ENCODE peak calls at places on chromosomes 4 and X, in six cellular contexts. One of them, this sample, is unnamed.

GRCh38 chr4:68535976-68536375 is 40.1 kb downstream of the UGT2B17 start:
- DNase-seq in kidney epithelial cell: no peak
- DNase-seq in psoas muscle: no peak
- DNase-seq in fibroblast of pulmonary artery: no peak
- DNase-seq in epithelial cell of esophagus: no peak
- DNase-seq in GM23338: no peak
- DNase-seq in this sample: no peak

GRCh38 chrX:71563921-71564320 is 14.3 kb upstream of the GCNA start:
- DNase-seq in kidney epithelial cell: no peak
- DNase-seq in psoas muscle: no peak
- DNase-seq in fibroblast of pulmonary artery: no peak
- DNase-seq in epithelial cell of esophagus: no peak
- DNase-seq in GM23338: no peak
- DNase-seq in this sample: no peak

GRCh38 chr4:26746742-26747351 is 113.8 kb upstream of the STIM2 start:
- DNase-seq in kidney epithelial cell: no peak
- DNase-seq in psoas muscle: no peak
- DNase-seq in fibroblast of pulmonary artery: no peak
- DNase-seq in epithelial cell of esophagus: peak
- DNase-seq in GM23338: no peak
- DNase-seq in this sample: no peak

GRCh38 chr4:45438047-45438446 is 685.8 kb downstream of the GABRG1 start:
- DNase-seq in kidney epithelial cell: no peak
- DNase-seq in psoas muscle: no peak
- DNase-seq in fibroblast of pulmonary artery: no peak
- DNase-seq in epithelial cell of esophagus: peak
- DNase-seq in GM23338: no peak
- DNase-seq in this sample: no peak

GRCh38 chr4:160353548-160353947 is 1250.7 kb downstream of the RAPGEF2 start:
- DNase-seq in kidney epithelial cell: no peak
- DNase-seq in psoas muscle: no peak
- DNase-seq in fibroblast of pulmonary artery: no peak
- DNase-seq in epithelial cell of esophagus: no peak
- DNase-seq in GM23338: no peak
- DNase-seq in this sample: no peak

GRCh38 chr4:143558823-143559756 is 45.6 kb downstream of the SMARCA5 start:
- DNase-seq in kidney epithelial cell: peak
- DNase-seq in psoas muscle: peak
- DNase-seq in fibroblast of pulmonary artery: peak
- DNase-seq in epithelial cell of esophagus: peak
- DNase-seq in GM23338: peak
- DNase-seq in this sample: peak

GRCh38 chr4:169270156-169270809 is 473 bp downstream of the SH3RF1 start:
- DNase-seq in kidney epithelial cell: no peak
- DNase-seq in psoas muscle: peak
- DNase-seq in fibroblast of pulmonary artery: peak
- DNase-seq in epithelial cell of esophagus: peak
- DNase-seq in GM23338: peak
- DNase-seq in this sample: no peak

GRCh38 chr4:74794341-74794801 is at the start of gene BTC:
- DNase-seq in kidney epithelial cell: no peak
- DNase-seq in psoas muscle: peak
- DNase-seq in fibroblast of pulmonary artery: peak
- DNase-seq in epithelial cell of esophagus: peak
- DNase-seq in GM23338: peak
- DNase-seq in this sample: peak

GRCh38 chrX:5876984-5877655 is 351.5 kb downstream of the NLGN4X start:
- DNase-seq in kidney epithelial cell: no peak
- DNase-seq in psoas muscle: no peak
- DNase-seq in fibroblast of pulmonary artery: no peak
- DNase-seq in epithelial cell of esophagus: peak
- DNase-seq in GM23338: peak
- DNase-seq in this sample: peak

GRCh38 chr4:4990857-4991540 is 28.3 kb downstream of the CYTL1 start:
- DNase-seq in kidney epithelial cell: peak
- DNase-seq in psoas muscle: peak
- DNase-seq in fibroblast of pulmonary artery: peak
- DNase-seq in epithelial cell of esophagus: no peak
- DNase-seq in GM23338: no peak
- DNase-seq in this sample: peak

GRCh38 chrX:71996826-71997225 is 86.2 kb downstream of the NHSL2 start:
- DNase-seq in kidney epithelial cell: no peak
- DNase-seq in psoas muscle: peak
- DNase-seq in fibroblast of pulmonary artery: peak
- DNase-seq in epithelial cell of esophagus: peak
- DNase-seq in GM23338: peak
- DNase-seq in this sample: peak

GRCh38 chr4:44462259-44462658 is 13.7 kb upstream of the KCTD8 start:
- DNase-seq in kidney epithelial cell: no peak
- DNase-seq in psoas muscle: no peak
- DNase-seq in fibroblast of pulmonary artery: no peak
- DNase-seq in epithelial cell of esophagus: peak
- DNase-seq in GM23338: no peak
- DNase-seq in this sample: no peak

GRCh38 chr4:33306131-33306530 is 2586.0 kb downstream of the PCDH7 start:
- DNase-seq in kidney epithelial cell: no peak
- DNase-seq in psoas muscle: no peak
- DNase-seq in fibroblast of pulmonary artery: no peak
- DNase-seq in epithelial cell of esophagus: no peak
- DNase-seq in GM23338: no peak
- DNase-seq in this sample: no peak

GRCh38 chrX:19799319-19800182 is 87.8 kb downstream of the SH3KBP1 start:
- DNase-seq in kidney epithelial cell: no peak
- DNase-seq in psoas muscle: no peak
- DNase-seq in fibroblast of pulmonary artery: peak
- DNase-seq in epithelial cell of esophagus: peak
- DNase-seq in GM23338: no peak
- DNase-seq in this sample: peak

GRCh38 chrX:41858161-41858775 is 65.1 kb downstream of the CASK start:
- DNase-seq in kidney epithelial cell: no peak
- DNase-seq in psoas muscle: no peak
- DNase-seq in fibroblast of pulmonary artery: no peak
- DNase-seq in epithelial cell of esophagus: no peak
- DNase-seq in GM23338: peak
- DNase-seq in this sample: no peak

GRCh38 chrX:67544871-67545771 is 1.3 kb downstream of the AR start:
- DNase-seq in kidney epithelial cell: no peak
- DNase-seq in psoas muscle: peak
- DNase-seq in fibroblast of pulmonary artery: peak
- DNase-seq in epithelial cell of esophagus: no peak
- DNase-seq in GM23338: peak
- DNase-seq in this sample: peak

GRCh38 chrX:67546496-67547423 is 2.9 kb downstream of the AR start:
- DNase-seq in kidney epithelial cell: no peak
- DNase-seq in psoas muscle: peak
- DNase-seq in fibroblast of pulmonary artery: no peak
- DNase-seq in epithelial cell of esophagus: no peak
- DNase-seq in GM23338: peak
- DNase-seq in this sample: no peak

GRCh38 chrX:67545772-67546495 is 2.1 kb downstream of the AR start:
- DNase-seq in kidney epithelial cell: no peak
- DNase-seq in psoas muscle: peak
- DNase-seq in fibroblast of pulmonary artery: peak
- DNase-seq in epithelial cell of esophagus: peak
- DNase-seq in GM23338: peak
- DNase-seq in this sample: peak

GRCh38 chrX:67544281-67544680 is 460 bp downstream of the AR start:
- DNase-seq in kidney epithelial cell: no peak
- DNase-seq in psoas muscle: peak
- DNase-seq in fibroblast of pulmonary artery: peak
- DNase-seq in epithelial cell of esophagus: no peak
- DNase-seq in GM23338: peak
- DNase-seq in this sample: peak

GRCh38 chrX:67543818-67544217 is at the start of gene AR:
- DNase-seq in kidney epithelial cell: no peak
- DNase-seq in psoas muscle: peak
- DNase-seq in fibroblast of pulmonary artery: peak
- DNase-seq in epithelial cell of esophagus: no peak
- DNase-seq in GM23338: peak
- DNase-seq in this sample: peak
- H3K4me3 ChIP-seq in kidney epithelial cell: peak
- H3K4me3 ChIP-seq in psoas muscle: peak
- H3K4me3 ChIP-seq in fibroblast of pulmonary artery: peak
- H3K4me3 ChIP-seq in epithelial cell of esophagus: peak
- H3K4me3 ChIP-seq in GM23338: peak
- H3K4me3 ChIP-seq in this sample: peak

DNA sequence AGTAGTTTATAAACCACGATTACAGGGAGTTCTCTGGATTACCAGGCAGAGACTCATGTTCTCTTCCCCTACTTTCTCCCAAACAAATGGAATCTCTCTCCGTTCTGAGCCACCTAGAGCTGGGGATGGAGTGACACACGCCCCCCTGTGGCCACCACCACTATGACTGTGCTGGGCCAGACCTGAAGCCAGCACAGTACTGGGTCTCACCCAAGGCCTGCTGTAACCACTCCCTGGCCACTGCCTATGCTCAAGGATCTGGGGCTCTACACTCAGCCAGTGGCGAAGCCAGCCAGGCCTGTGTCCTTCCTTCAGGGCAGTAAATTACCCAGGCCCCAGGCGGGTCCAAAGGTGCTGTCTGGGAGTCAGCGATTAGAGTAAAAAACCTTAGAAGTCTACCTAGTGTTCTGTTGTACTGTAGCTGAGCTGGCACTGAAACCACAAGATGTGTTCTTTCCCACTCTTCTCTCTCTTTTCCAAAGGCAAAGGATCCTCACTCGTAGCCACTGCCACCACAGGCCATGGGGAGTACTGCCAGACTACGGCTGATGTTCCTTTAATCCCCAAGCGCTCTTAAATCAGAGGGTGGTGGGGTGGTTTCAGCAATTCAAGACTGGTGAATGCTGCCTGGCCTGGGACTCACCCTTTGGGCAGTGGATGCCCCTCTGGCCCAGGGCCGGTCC is 412.2 kb upstream of the ARX start:
- DNase-seq in kidney epithelial cell: no peak
- DNase-seq in psoas muscle: no peak
- DNase-seq in fibroblast of pulmonary artery: no peak
- DNase-seq in epithelial cell of esophagus: no peak
- DNase-seq in GM23338: peak
- DNase-seq in this sample: no peak
- TF ChIP-seq CTCF in kidney epithelial cell: no peak
- TF ChIP-seq CTCF in psoas muscle: no peak
- TF ChIP-seq CTCF in fibroblast of pulmonary artery: no peak
- TF ChIP-seq CTCF in epithelial cell of esophagus: no peak
- TF ChIP-seq CTCF in GM23338: peak
- TF ChIP-seq CTCF in this sample: no peak

DNA sequence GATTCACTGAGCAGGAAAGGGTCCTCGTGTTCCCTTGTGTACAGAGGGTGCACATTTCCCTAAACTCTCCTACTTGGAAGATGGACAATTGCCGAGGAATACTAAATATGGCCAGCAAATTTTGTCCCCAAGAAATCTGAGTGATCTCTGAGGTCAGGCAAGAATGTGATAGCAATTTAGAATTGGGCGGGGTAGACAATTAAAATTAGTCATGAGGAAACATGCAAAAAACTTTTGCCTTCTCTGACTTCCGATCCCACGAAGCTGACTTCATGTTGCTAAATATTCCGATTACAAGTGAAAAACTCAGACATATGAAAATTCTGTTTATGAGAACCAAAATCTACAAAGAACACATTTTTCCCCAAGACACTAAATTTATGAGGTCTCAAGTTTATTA is 453.9 kb upstream of the ZFP42 start:
- DNase-seq in kidney epithelial cell: no peak
- DNase-seq in psoas muscle: no peak
- DNase-seq in fibroblast of pulmonary artery: no peak
- DNase-seq in epithelial cell of esophagus: no peak
- DNase-seq in GM23338: no peak
- DNase-seq in this sample: no peak
- H3K4me3 ChIP-seq in kidney epithelial cell: no peak
- H3K4me3 ChIP-seq in psoas muscle: no peak
- H3K4me3 ChIP-seq in fibroblast of pulmonary artery: no peak
- H3K4me3 ChIP-seq in epithelial cell of esophagus: no peak
- H3K4me3 ChIP-seq in GM23338: no peak
- H3K4me3 ChIP-seq in this sample: no peak

DNA sequence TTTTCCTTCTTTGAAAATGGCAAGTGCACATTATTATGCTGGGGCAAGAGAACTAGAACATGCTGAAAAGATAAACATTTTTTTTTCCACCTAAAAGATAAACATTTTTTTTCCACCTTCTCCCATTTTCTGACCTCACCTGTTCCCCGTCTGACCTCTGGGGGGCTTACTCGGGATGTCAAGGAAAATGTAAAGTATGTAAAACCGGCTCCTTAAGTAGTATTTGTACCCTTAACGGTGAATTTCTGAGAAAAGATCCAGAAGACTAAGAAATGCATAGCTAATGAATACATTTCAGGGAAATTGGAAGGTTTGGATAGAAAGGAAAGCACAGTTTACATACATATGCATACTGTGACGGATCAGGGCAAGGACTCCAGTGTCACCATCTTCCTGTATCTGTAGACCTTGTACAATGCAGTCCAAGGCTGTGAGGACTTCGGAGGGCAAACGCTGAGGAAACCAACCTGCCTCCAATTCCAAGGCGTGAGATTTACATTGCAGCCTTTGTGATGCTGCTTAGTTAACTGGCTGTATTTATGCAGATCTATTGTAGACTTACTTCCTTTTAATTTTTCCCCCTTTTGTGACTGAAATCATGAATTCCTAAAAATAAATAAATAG is 2185.9 kb upstream of the TENM3 start:
- DNase-seq in kidney epithelial cell: no peak
- DNase-seq in psoas muscle: no peak
- DNase-seq in fibroblast of pulmonary artery: no peak
- DNase-seq in epithelial cell of esophagus: no peak
- DNase-seq in GM23338: peak
- DNase-seq in this sample: no peak
- TF ChIP-seq CTCF in kidney epithelial cell: peak
- TF ChIP-seq CTCF in psoas muscle: no peak
- TF ChIP-seq CTCF in fibroblast of pulmonary artery: no peak
- TF ChIP-seq CTCF in epithelial cell of esophagus: no peak
- TF ChIP-seq CTCF in GM23338: peak
- TF ChIP-seq CTCF in this sample: no peak